ENCODE peak calls at places on chromosome 22, in six cellular contexts. E is psoas muscle, P is PC-3, Z is GM23338, N is uterus, F is cardiac muscle cell. D is an unnamed sample.

GRCh38 chr22:19631899-19632670 is 82.2 kb upstream of the SEPTIN5 start:
- DNase-seq in E (no peak), P (peak; percentile 31), Z (peak; percentile 85), N (no peak), F (peak; percentile 36), D (no peak)

GRCh38 chr22:26536762-26537134 is 24.5 kb upstream of the TFIP11 start:
- DNase-seq in E (no peak), P (no peak), Z (no peak), N (no peak), F (no peak), D (no peak)

GRCh38 chr22:50676661-50677492 is 4.3 kb downstream of the SHANK3 start:
- DNase-seq in E (no peak), P (no peak), Z (no peak), N (no peak), F (no peak), D (no peak)

GRCh38 chr22:44455151-44455962 is 42.7 kb downstream of the RTL6 start:
- DNase-seq in E (no peak), P (peak; percentile 42), Z (no peak), N (no peak), F (no peak), D (no peak)

GRCh38 chr22:21015051-21016006 is at the start of gene P2RX6:
- DNase-seq in E (peak; percentile 88), P (peak; percentile 17), Z (no peak), N (no peak), F (no peak), D (no peak)

GRCh38 chr22:30423296-30423958 is 2.1 kb upstream of the MTFP1 start:
- DNase-seq in E (no peak), P (no peak), Z (peak; percentile 87), N (peak; percentile 53), F (peak; percentile 51), D (no peak)

GRCh38 chr22:26713823-26714449 is 56.5 kb downstream of the MIAT start:
- DNase-seq in E (no peak), P (no peak), Z (no peak), N (no peak), F (peak; percentile 45), D (no peak)

GRCh38 chr22:29022101-29022817 is 39.4 kb downstream of the C22orf31 start:
- DNase-seq in E (no peak), P (no peak), Z (no peak), N (no peak), F (no peak), D (no peak)

GRCh38 chr22:35835998-35836691 is 118.5 kb downstream of the APOL5 start:
- DNase-seq in E (no peak), P (peak; percentile 80), Z (peak; percentile 84), N (peak; percentile 74), F (peak; percentile 57), D (peak; percentile 41)

GRCh38 chr22:16601437-16602223 is 9.0 kb upstream of the CCT8L2 start:
- DNase-seq in E (no peak), P (no peak), Z (peak; percentile 17), N (no peak), F (peak; percentile 0), D (no peak)

GRCh38 chr22:31223786-31224191 is 11.7 kb downstream of the LIMK2 start:
- DNase-seq in E (no peak), P (no peak), Z (no peak), N (no peak), F (no peak), D (no peak)

GRCh38 chr22:23147632-23148387 is 2.5 kb downstream of the RAB36 start:
- DNase-seq in E (no peak), P (peak; percentile 72), Z (no peak), N (no peak), F (no peak), D (no peak)

GRCh38 chr22:49554296-49554625 is 273.4 kb downstream of the BRD1 start:
- DNase-seq in E (no peak), P (no peak), Z (no peak), N (no peak), F (no peak), D (no peak)

GRCh38 chr22:29638678-29639077 is 35.2 kb downstream of the NF2 start:
- DNase-seq in E (no peak), P (no peak), Z (no peak), N (no peak), F (no peak), D (no peak)

GRCh38 chr22:35021166-35021565 is 44.8 kb upstream of the ISX start:
- DNase-seq in E (no peak), P (peak; percentile 6), Z (no peak), N (no peak), F (no peak), D (no peak)

GRCh38 chr22:35777335-35777975 is 59.8 kb downstream of the APOL5 start:
- DNase-seq in E (no peak), P (peak; percentile 71), Z (no peak), N (no peak), F (no peak), D (no peak)

GRCh38 chr22:29134448-29134847 is 61.6 kb downstream of the KREMEN1 start:
- DNase-seq in E (no peak), P (no peak), Z (no peak), N (no peak), F (no peak), D (no peak)

GRCh38 chr22:49607821-49608220 is 219.9 kb downstream of the BRD1 start:
- DNase-seq in E (no peak), P (no peak), Z (no peak), N (no peak), F (no peak), D (no peak)

GRCh38 chr22:44730034-44730433 is 22.3 kb upstream of the ARHGAP8 start:
- DNase-seq in E (peak; percentile 51), P (no peak), Z (no peak), N (no peak), F (no peak), D (no peak)

GRCh38 chr22:31400023-31400397 is 606 bp downstream of the DRG1 start:
- DNase-seq in E (no peak), P (no peak), Z (peak; percentile 7), N (no peak), F (peak; percentile 8), D (no peak)

GRCh38 chr22:28674121-28674563 is 5.5 kb downstream of the TTC28 start:
- DNase-seq in E (no peak), P (peak; percentile 38), Z (no peak), N (no peak), F (no peak), D (no peak)

GRCh38 chr22:44279059-44279340 is 33.8 kb downstream of the SHISAL1 start:
- DNase-seq in E (no peak), P (no peak), Z (no peak), N (no peak), F (no peak), D (no peak)

GRCh38 chr22:30705710-30706651 is 11.3 kb downstream of the OSBP2 start:
- DNase-seq in E (no peak), P (peak; percentile 83), Z (no peak), N (no peak), F (no peak), D (no peak)

GRCh38 chr22:19610518-19611253 is 86.5 kb upstream of the CLDN5 start:
- DNase-seq in E (no peak), P (no peak), Z (peak; percentile 61), N (no peak), F (no peak), D (no peak)

GRCh38 chr22:19760652-19761002 is at the start of gene TBX1:
- DNase-seq in E (no peak), P (peak; percentile 7), Z (no peak), N (no peak), F (no peak), D (no peak)

GRCh38 chr22:24696551-24697001 is 77.9 kb downstream of the PIWIL3 start:
- DNase-seq in E (no peak), P (no peak), Z (no peak), N (no peak), F (no peak), D (no peak)

GRCh38 chr22:24695958-24696511 is 78.5 kb downstream of the PIWIL3 start:
- DNase-seq in E (no peak), P (no peak), Z (peak; percentile 71), N (no peak), F (peak; percentile 42), D (no peak)

GRCh38 chr22:24694971-24695928 is 79.3 kb downstream of the PIWIL3 start:
- DNase-seq in E (no peak), P (no peak), Z (peak; percentile 21), N (no peak), F (no peak), D (no peak)

GRCh38 chr22:24697141-24697540 is 77.4 kb downstream of the PIWIL3 start:
- DNase-seq in E (no peak), P (no peak), Z (no peak), N (no peak), F (no peak), D (no peak)

GRCh38 chr22:24693359-24693758 is 81.2 kb downstream of the PIWIL3 start:
- DNase-seq in E (no peak), P (peak; percentile 21), Z (no peak), N (no peak), F (no peak), D (no peak)
- H3K4me1 ChIP-seq in E (peaks cover 12% of the 10 kb centered on the region), P (no peaks in the 10 kb centered on the region), Z (peaks cover 63% of the 10 kb centered on the region), N (no peaks in the 10 kb centered on the region), F (peaks cover 5% of the 10 kb centered on the region), D (peaks cover 11% of the 10 kb centered on the region)

DNA sequence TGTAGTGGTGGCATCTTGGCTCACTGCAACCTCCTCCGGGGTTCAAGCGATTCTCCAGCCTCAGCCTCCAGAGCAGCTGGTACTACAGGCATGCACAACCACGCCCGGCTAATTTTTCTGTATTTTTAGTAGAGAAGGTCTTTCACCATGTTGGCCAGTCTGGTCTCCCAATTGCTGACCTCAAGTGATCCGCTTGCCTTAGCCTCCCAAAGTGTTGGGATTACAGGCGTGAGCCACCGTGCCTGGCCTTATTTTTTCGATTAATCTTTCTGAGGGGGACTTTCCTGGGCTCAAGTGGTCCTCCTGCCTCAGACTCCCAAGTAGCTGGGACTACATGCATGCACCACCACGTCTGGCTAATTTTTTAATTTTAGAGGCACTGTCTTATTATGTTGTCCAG is 5.6 kb downstream of the SNU13 start:
- DNase-seq in E (no peak), P (no peak), Z (no peak), N (no peak), F (no peak), D (no peak)
- H3K4me3 ChIP-seq in E (peak overlapping the region; percentile 77), P (peak overlapping the region; percentile 82), Z (peak overlapping the region; percentile 70), N (peak overlapping the region; percentile 44), F (peak overlapping the region; percentile 42), D (no peak overlapping the region)

DNA sequence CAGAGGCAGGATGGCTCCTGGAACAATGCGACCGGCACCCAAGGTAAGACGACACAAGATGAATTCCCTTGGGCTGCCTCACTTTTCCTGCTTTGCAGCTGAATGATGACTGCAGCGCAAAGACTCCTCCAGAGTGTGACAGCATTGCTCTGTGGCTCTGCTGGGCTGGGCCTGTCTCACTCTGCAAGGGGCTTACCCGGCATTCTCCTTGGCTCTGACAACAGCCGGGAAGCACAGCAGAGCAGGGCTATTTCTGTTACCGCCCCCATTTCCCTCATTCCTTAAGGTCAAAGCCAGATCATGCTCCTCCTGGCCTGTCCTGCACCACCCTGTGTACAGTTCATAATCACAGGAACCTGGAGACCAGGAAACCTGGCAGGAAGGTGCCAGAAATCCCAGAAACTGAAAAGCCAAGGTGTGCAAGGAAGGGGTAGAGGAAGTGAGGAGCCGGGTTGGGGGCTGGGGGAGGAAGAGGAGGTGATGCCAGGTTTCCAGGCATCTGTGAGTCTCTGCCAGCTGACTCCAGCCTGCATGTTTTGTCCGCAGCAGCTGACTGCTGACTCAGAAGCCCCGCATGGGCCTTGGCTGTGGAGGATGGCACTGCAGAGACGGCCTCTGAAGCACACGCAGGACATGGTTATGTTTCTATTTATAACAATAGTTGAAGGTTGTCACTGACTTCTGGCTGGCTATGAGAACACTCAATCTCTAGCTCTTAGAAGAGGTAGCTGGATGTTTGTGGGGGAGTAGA is 113.6 kb downstream of the MICAL3 start:
- DNase-seq in E (peak; percentile 93), P (peak; percentile 35), Z (peak; percentile 68), N (peak; percentile 75), F (peak; percentile 89), D (no peak)
- H3K27ac ChIP-seq in E (peak overlapping the region; percentile 94), P (peak overlapping the region; percentile 8), Z (peak overlapping the region; percentile 74), N (peak overlapping the region; percentile 74), F (peak overlapping the region; percentile 97), D (no peak overlapping the region)

GRCh38 chr22:46096051-46096450 is 54.3 kb upstream of the PPARA start:
- DNase-seq in E (no peak), P (no peak), Z (no peak), N (no peak), F (no peak), D (no peak)
- H3K4me1 ChIP-seq in E (peaks cover 71% of the 10 kb centered on the region), P (no peaks in the 10 kb centered on the region), Z (no peaks in the 10 kb centered on the region), N (peaks cover 66% of the 10 kb centered on the region), F (no peaks in the 10 kb centered on the region), D (no peaks in the 10 kb centered on the region)

D was measured in iPS DF 6.9.